ENCODE peak calls at places on chromosomes 2 and 18, in six cellular contexts. One of them, this sample, is unnamed.

GRCh38 chr2:221529943-221530652 is 42.0 kb downstream of the EPHA4 start:
- DNase-seq in K562: no peak
- DNase-seq in H1: no peak
- DNase-seq in HepG2: no peak
- DNase-seq in GM12878: no peak
- DNase-seq in HL-60: no peak
- DNase-seq in this sample: no peak

GRCh38 chr2:238517209-238517608 is 90.5 kb downstream of the ASB1 start:
- DNase-seq in K562: no peak
- DNase-seq in H1: no peak
- DNase-seq in HepG2: no peak
- DNase-seq in GM12878: no peak
- DNase-seq in HL-60: no peak
- DNase-seq in this sample: no peak

GRCh38 chr2:231317579-231317978 is 77.9 kb upstream of the B3GNT7 start:
- DNase-seq in K562: no peak
- DNase-seq in H1: no peak
- DNase-seq in HepG2: no peak
- DNase-seq in GM12878: no peak
- DNase-seq in HL-60: no peak
- DNase-seq in this sample: no peak

GRCh38 chr2:6074303-6074702 is 382.1 kb downstream of the SOX11 start:
- DNase-seq in K562: no peak
- DNase-seq in H1: no peak
- DNase-seq in HepG2: no peak
- DNase-seq in GM12878: no peak
- DNase-seq in HL-60: no peak
- DNase-seq in this sample: peak

GRCh38 chr2:138707424-138708074 is 72.6 kb downstream of the NXPH2 start:
- DNase-seq in K562: no peak
- DNase-seq in H1: no peak
- DNase-seq in HepG2: no peak
- DNase-seq in GM12878: no peak
- DNase-seq in HL-60: no peak
- DNase-seq in this sample: no peak

GRCh38 chr2:10392548-10392947 is 55.6 kb downstream of the ODC1 start:
- DNase-seq in K562: no peak
- DNase-seq in H1: no peak
- DNase-seq in HepG2: peak
- DNase-seq in GM12878: no peak
- DNase-seq in HL-60: no peak
- DNase-seq in this sample: no peak

GRCh38 chr2:15560404-15560987 is 638 bp downstream of the NBAS start:
- DNase-seq in K562: peak
- DNase-seq in H1: peak
- DNase-seq in HepG2: peak
- DNase-seq in GM12878: no peak
- DNase-seq in HL-60: peak
- DNase-seq in this sample: peak

GRCh38 chr18:80044072-80044471 is 9.8 kb downstream of the RBFA start:
- DNase-seq in K562: no peak
- DNase-seq in H1: no peak
- DNase-seq in HepG2: peak
- DNase-seq in GM12878: no peak
- DNase-seq in HL-60: no peak
- DNase-seq in this sample: no peak

GRCh38 chr18:79634593-79634992 is 45.0 kb upstream of the CTDP1 start:
- DNase-seq in K562: no peak
- DNase-seq in H1: no peak
- DNase-seq in HepG2: no peak
- DNase-seq in GM12878: no peak
- DNase-seq in HL-60: no peak
- DNase-seq in this sample: no peak

GRCh38 chr2:169258045-169258601 is 104.2 kb downstream of the LRP2 start:
- DNase-seq in K562: no peak
- DNase-seq in H1: no peak
- DNase-seq in HepG2: no peak
- DNase-seq in GM12878: no peak
- DNase-seq in HL-60: no peak
- DNase-seq in this sample: no peak

GRCh38 chr2:181573140-181573736 is 83.7 kb downstream of the CERKL start:
- DNase-seq in K562: no peak
- DNase-seq in H1: no peak
- DNase-seq in HepG2: peak
- DNase-seq in GM12878: no peak
- DNase-seq in HL-60: peak
- DNase-seq in this sample: peak

GRCh38 chr2:136363921-136364320 is 246.0 kb upstream of the CXCR4 start:
- DNase-seq in K562: no peak
- DNase-seq in H1: peak
- DNase-seq in HepG2: no peak
- DNase-seq in GM12878: no peak
- DNase-seq in HL-60: no peak
- DNase-seq in this sample: no peak

GRCh38 chr18:33459612-33460011 is 19.1 kb upstream of the CCDC178 start:
- DNase-seq in K562: no peak
- DNase-seq in H1: no peak
- DNase-seq in HepG2: no peak
- DNase-seq in GM12878: no peak
- DNase-seq in HL-60: no peak
- DNase-seq in this sample: no peak

GRCh38 chr2:125424386-125424785 is 1231.6 kb upstream of the GYPC start:
- DNase-seq in K562: no peak
- DNase-seq in H1: no peak
- DNase-seq in HepG2: no peak
- DNase-seq in GM12878: no peak
- DNase-seq in HL-60: no peak
- DNase-seq in this sample: no peak

GRCh38 chr18:32048507-32049091 is 30.0 kb downstream of the RNF125 start:
- DNase-seq in K562: no peak
- DNase-seq in H1: no peak
- DNase-seq in HepG2: peak
- DNase-seq in GM12878: peak
- DNase-seq in HL-60: peak
- DNase-seq in this sample: no peak

GRCh38 chr2:150919899-150920298 is 341.8 kb downstream of the RBM43 start:
- DNase-seq in K562: no peak
- DNase-seq in H1: no peak
- DNase-seq in HepG2: no peak
- DNase-seq in GM12878: no peak
- DNase-seq in HL-60: no peak
- DNase-seq in this sample: no peak

GRCh38 chr2:16615246-16615645 is 50.4 kb downstream of the CYRIA start:
- DNase-seq in K562: no peak
- DNase-seq in H1: no peak
- DNase-seq in HepG2: no peak
- DNase-seq in GM12878: no peak
- DNase-seq in HL-60: no peak
- DNase-seq in this sample: no peak

GRCh38 chr2:46954951-46955571 is 39.5 kb upstream of the MCFD2 start:
- DNase-seq in K562: peak
- DNase-seq in H1: no peak
- DNase-seq in HepG2: peak
- DNase-seq in GM12878: no peak
- DNase-seq in HL-60: no peak
- DNase-seq in this sample: no peak

GRCh38 chr2:215868886-215869285 is 144.5 kb downstream of the MREG start:
- DNase-seq in K562: no peak
- DNase-seq in H1: no peak
- DNase-seq in HepG2: no peak
- DNase-seq in GM12878: no peak
- DNase-seq in HL-60: no peak
- DNase-seq in this sample: no peak

GRCh38 chr2:85326946-85327756 is 638 bp downstream of the TGOLN2 start:
- DNase-seq in K562: no peak
- DNase-seq in H1: no peak
- DNase-seq in HepG2: no peak
- DNase-seq in GM12878: no peak
- DNase-seq in HL-60: peak
- DNase-seq in this sample: no peak

GRCh38 chr2:567865-568638 is 109.2 kb downstream of the TMEM18 start:
- DNase-seq in K562: no peak
- DNase-seq in H1: no peak
- DNase-seq in HepG2: no peak
- DNase-seq in GM12878: no peak
- DNase-seq in HL-60: no peak
- DNase-seq in this sample: no peak

GRCh38 chr2:121234791-121235190 is 50.2 kb downstream of the TFCP2L1 start:
- DNase-seq in K562: no peak
- DNase-seq in H1: no peak
- DNase-seq in HepG2: no peak
- DNase-seq in GM12878: no peak
- DNase-seq in HL-60: no peak
- DNase-seq in this sample: no peak
- TF ChIP-seq GABPA in K562: no peak
- TF ChIP-seq GABPA in H1: no peak
- TF ChIP-seq GABPA in HepG2: no peak
- TF ChIP-seq GABPA in GM12878: no peak
- TF ChIP-seq GABPA in HL-60: no peak
- TF ChIP-seq GABPA in this sample: no peak

GRCh38 chr2:45013229-45014015 is 4.2 kb upstream of the SIX2 start:
- DNase-seq in K562: no peak
- DNase-seq in H1: peak
- DNase-seq in HepG2: no peak
- DNase-seq in GM12878: no peak
- DNase-seq in HL-60: no peak
- DNase-seq in this sample: peak

GRCh38 chr2:45010706-45011036 is 1.4 kb upstream of the SIX2 start:
- DNase-seq in K562: no peak
- DNase-seq in H1: no peak
- DNase-seq in HepG2: no peak
- DNase-seq in GM12878: no peak
- DNase-seq in HL-60: no peak
- DNase-seq in this sample: no peak

GRCh38 chr2:45012733-45013132 is 3.5 kb upstream of the SIX2 start:
- DNase-seq in K562: no peak
- DNase-seq in H1: no peak
- DNase-seq in HepG2: no peak
- DNase-seq in GM12878: no peak
- DNase-seq in HL-60: no peak
- DNase-seq in this sample: peak

GRCh38 chr2:45011621-45012602 is 2.7 kb upstream of the SIX2 start:
- DNase-seq in K562: no peak
- DNase-seq in H1: no peak
- DNase-seq in HepG2: no peak
- DNase-seq in GM12878: no peak
- DNase-seq in HL-60: no peak
- DNase-seq in this sample: peak

DNA sequence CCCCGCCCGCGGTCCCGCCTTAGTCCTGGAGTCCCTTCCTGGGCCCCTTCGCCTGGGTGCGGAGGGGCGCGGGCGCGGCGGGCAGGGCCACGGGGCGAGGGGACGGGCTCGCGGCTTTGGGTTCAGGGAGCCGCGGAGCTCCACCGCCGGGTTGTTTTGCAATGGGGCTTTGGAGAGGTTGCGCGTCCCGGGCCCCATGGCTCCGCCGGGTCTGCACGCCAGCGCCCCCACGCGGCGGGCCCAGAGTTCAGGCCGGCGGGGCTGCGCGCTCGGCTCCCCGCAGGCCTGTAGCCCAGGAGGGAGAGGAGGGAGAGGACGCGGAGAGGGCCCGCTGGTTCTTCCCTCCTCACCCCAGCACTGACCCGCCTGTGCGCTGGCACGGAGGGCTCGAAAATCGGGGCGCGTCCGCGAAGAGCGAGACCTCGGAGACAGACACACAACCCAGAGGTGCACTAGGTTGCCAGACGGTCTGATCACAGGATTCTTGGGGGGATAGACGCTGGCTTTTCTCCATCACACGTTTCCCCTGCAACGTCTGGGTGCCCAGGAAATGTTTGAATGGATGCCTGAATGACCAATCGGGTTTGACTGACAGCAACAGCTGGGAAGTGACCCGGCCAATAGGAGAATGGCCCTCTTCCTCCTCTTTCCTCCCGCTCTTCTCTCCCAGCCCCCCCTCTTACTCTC is 4.9 kb upstream of the SIX2 start:
- DNase-seq in K562: peak
- DNase-seq in H1: peak
- DNase-seq in HepG2: no peak
- DNase-seq in GM12878: no peak
- DNase-seq in HL-60: peak
- DNase-seq in this sample: peak
- TF ChIP-seq GABPA in K562: no peak
- TF ChIP-seq GABPA in H1: no peak
- TF ChIP-seq GABPA in HepG2: no peak
- TF ChIP-seq GABPA in GM12878: no peak
- TF ChIP-seq GABPA in HL-60: no peak
- TF ChIP-seq GABPA in this sample: no peak

DNA sequence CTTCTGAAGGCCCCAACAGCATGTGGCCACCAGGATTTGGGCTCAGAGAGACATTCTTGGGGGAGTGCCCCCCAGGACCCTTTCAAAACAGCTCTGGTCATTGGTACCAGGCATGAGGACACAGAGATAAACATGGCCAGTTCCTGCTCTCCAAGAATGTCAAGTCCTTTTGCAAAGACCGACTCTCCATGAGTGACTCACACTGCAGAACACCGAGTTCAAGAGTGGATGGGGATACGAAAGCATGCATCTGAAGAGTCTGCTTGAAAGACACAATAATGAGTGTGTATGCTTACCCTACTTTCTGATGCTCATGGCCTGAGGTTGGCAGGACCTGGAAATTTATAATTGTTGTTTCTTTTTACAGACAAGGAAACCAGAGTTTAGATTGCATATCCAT is 450.6 kb downstream of the TSN start:
- DNase-seq in K562: no peak
- DNase-seq in H1: no peak
- DNase-seq in HepG2: no peak
- DNase-seq in GM12878: no peak
- DNase-seq in HL-60: no peak
- DNase-seq in this sample: no peak
- TF ChIP-seq GABPA in K562: no peak
- TF ChIP-seq GABPA in H1: no peak
- TF ChIP-seq GABPA in HepG2: no peak
- TF ChIP-seq GABPA in GM12878: no peak
- TF ChIP-seq GABPA in HL-60: no peak
- TF ChIP-seq GABPA in this sample: no peak

GRCh38 chr18:21262979-21263378 is 20.9 kb downstream of the GREB1L start:
- DNase-seq in K562: no peak
- DNase-seq in H1: no peak
- DNase-seq in HepG2: no peak
- DNase-seq in GM12878: no peak
- DNase-seq in HL-60: no peak
- DNase-seq in this sample: no peak
- TF ChIP-seq GABPA in K562: no peak
- TF ChIP-seq GABPA in H1: no peak
- TF ChIP-seq GABPA in HepG2: no peak
- TF ChIP-seq GABPA in GM12878: no peak
- TF ChIP-seq GABPA in HL-60: no peak
- TF ChIP-seq GABPA in this sample: no peak